ENCODE peak calls at places on chromosomes 13 and 19, in four cellular contexts. H is right cardiac atrium, G is PC-3, D is tibial artery. P is an unnamed sample.

GRCh38 chr19:10884273-10884672 is 12.9 kb downstream of the CARM1 start:
- DNase-seq in H (no peak), G (peak; percentile 65), D (no peak), P (no peak)

GRCh38 chr19:10100163-10100785 is 2.2 kb downstream of the ANGPTL6 start:
- DNase-seq in H (no peak), G (no peak), D (no peak), P (no peak)

GRCh38 chr19:13091400-13092161 is 11.1 kb downstream of the LYL1 start:
- DNase-seq in H (peak; percentile 79), G (no peak), D (peak; percentile 96), P (no peak)

GRCh38 chr13:113742000-113742441 is 17.0 kb upstream of the TMEM255B start:
- DNase-seq in H (peak; percentile 52), G (peak; percentile 67), D (no peak), P (no peak)

GRCh38 chr13:21050288-21051197 is 10.8 kb downstream of the LATS2 start:
- DNase-seq in H (no peak), G (no peak), D (no peak), P (no peak)

GRCh38 chr13:72163671-72164070 is 296.7 kb upstream of the DACH1 start:
- DNase-seq in H (no peak), G (peak; percentile 52), D (no peak), P (no peak)

GRCh38 chr19:50569023-50569697 is 925 bp upstream of the LRRC4B start:
- DNase-seq in H (no peak), G (no peak), D (no peak), P (no peak)

GRCh38 chr13:40152904-40153303 is 497.4 kb downstream of the COG6 start:
- DNase-seq in H (no peak), G (no peak), D (no peak), P (no peak)

GRCh38 chr13:44971656-44972595 is 17.3 kb downstream of the NUFIP1 start:
- DNase-seq in H (no peak), G (no peak), D (no peak), P (no peak)

GRCh38 chr19:33416307-33417215 is 43.1 kb downstream of the CEBPG start:
- DNase-seq in H (peak; percentile 58), G (peak; percentile 77), D (no peak), P (no peak)

GRCh38 chr13:64723735-64724134 is 2506.4 kb downstream of the PCDH9 start:
- DNase-seq in H (no peak), G (peak; percentile 93), D (no peak), P (no peak)

GRCh38 chr13:49997935-49998334 is 1.1 kb downstream of the TRIM13 start:
- DNase-seq in H (no peak), G (peak; percentile 18), D (no peak), P (no peak)

GRCh38 chr13:29758591-29759114 is 91.8 kb downstream of the UBL3 start:
- DNase-seq in H (no peak), G (peak; percentile 91), D (no peak), P (peak; percentile 44)

GRCh38 chr19:31348416-31349159 is 648 bp downstream of the TSHZ3 start:
- DNase-seq in H (no peak), G (no peak), D (no peak), P (no peak)

GRCh38 chr19:35322014-35322413 is 7.0 kb upstream of the CD22 start:
- DNase-seq in H (no peak), G (no peak), D (no peak), P (no peak)

GRCh38 chr19:51712461-51713081 is 11.2 kb downstream of the HAS1 start:
- DNase-seq in H (no peak), G (peak; percentile 85), D (no peak), P (no peak)

GRCh38 chr19:31232871-31233270 is 116.4 kb downstream of the TSHZ3 start:
- DNase-seq in H (no peak), G (peak; percentile 10), D (no peak), P (no peak)

GRCh38 chr13:113854238-113855011 is 9.5 kb downstream of the GAS6 start:
- DNase-seq in H (peak; percentile 26), G (no peak), D (peak; percentile 82), P (no peak)

GRCh38 chr19:31270897-31271568 is 78.2 kb downstream of the TSHZ3 start:
- DNase-seq in H (peak; percentile 53), G (no peak), D (peak; percentile 66), P (no peak)

GRCh38 chr19:35267818-35268545 is 780 bp upstream of the USF2 start:
- DNase-seq in H (peak; percentile 82), G (peak; percentile 66), D (peak; percentile 85), P (peak; percentile 91)

GRCh38 chr13:42876810-42877550 is 95.6 kb downstream of the FAM216B start:
- DNase-seq in H (no peak), G (peak; percentile 68), D (no peak), P (no peak)

GRCh38 chr19:36115453-36116343 is at the start of gene TBCB:
- DNase-seq in H (peak; percentile 88), G (no peak), D (no peak), P (no peak)

GRCh38 chr19:48757089-48757675 is 1.9 kb downstream of the FGF21 start:
- DNase-seq in H (no peak), G (no peak), D (no peak), P (no peak)

GRCh38 chr13:100506154-100506553 is 82.4 kb downstream of the GGACT start:
- DNase-seq in H (no peak), G (no peak), D (no peak), P (no peak)

GRCh38 chr19:57466489-57466888 is 9.5 kb upstream of the VN1R1 start:
- DNase-seq in H (no peak), G (no peak), D (no peak), P (no peak)

GRCh38 chr19:47228168-47228936 is 2.6 kb downstream of the BBC3 start:
- DNase-seq in H (no peak), G (no peak), D (peak; percentile 76), P (peak; percentile 70)

GRCh38 chr13:74978596-74978995 is 503.4 kb downstream of the TBC1D4 start:
- DNase-seq in H (no peak), G (no peak), D (no peak), P (no peak)

GRCh38 chr13:99086149-99086868 is 108.4 kb upstream of the DOCK9 start:
- DNase-seq in H (peak; percentile 52), G (peak; percentile 52), D (peak; percentile 75), P (peak; percentile 44)

GRCh38 chr13:36848228-36848982 is 29.4 kb downstream of the RFXAP start:
- DNase-seq in H (no peak), G (no peak), D (no peak), P (no peak)

GRCh38 chr13:113748101-113748861 is 10.7 kb upstream of the TMEM255B start:
- DNase-seq in H (peak; percentile 67), G (no peak), D (no peak), P (peak; percentile 49)

GRCh38 chr19:48121909-48122371 is 11.3 kb upstream of the PLA2G4C start:
- DNase-seq in H (no peak), G (peak; percentile 65), D (no peak), P (no peak)

GRCh38 chr13:31116224-31116623 is 45.5 kb downstream of the HSPH1 start:
- DNase-seq in H (no peak), G (no peak), D (no peak), P (no peak)

GRCh38 chr19:13726323-13726722 is 38.0 kb upstream of the MRI1 start:
- DNase-seq in H (no peak), G (no peak), D (no peak), P (no peak)

GRCh38 chr13:95281258-95281602 is 20.0 kb downstream of the ABCC4 start:
- DNase-seq in H (no peak), G (no peak), D (no peak), P (no peak)

GRCh38 chr13:95275322-95276118 is 25.7 kb downstream of the ABCC4 start:
- DNase-seq in H (no peak), G (peak; percentile 12), D (no peak), P (no peak)

GRCh38 chr13:95276119-95276505 is 25.1 kb downstream of the ABCC4 start:
- DNase-seq in H (no peak), G (no peak), D (no peak), P (no peak)
- H3K4me1 ChIP-seq in H (peaks cover 4% of the 10 kb centered on the region), G (peaks cover 23% of the 10 kb centered on the region), D (no peaks in the 10 kb centered on the region), P (peaks cover 8% of the 10 kb centered on the region)

GRCh38 chr13:51636349-51636890 is 52.2 kb downstream of the WDFY2 start:
- DNase-seq in H (no peak), G (peak; percentile 72), D (no peak), P (no peak)

GRCh38 chr13:51639171-51639570 is 54.9 kb downstream of the WDFY2 start:
- DNase-seq in H (no peak), G (peak; percentile 37), D (no peak), P (no peak)

GRCh38 chr13:51638497-51638871 is 54.2 kb downstream of the WDFY2 start:
- DNase-seq in H (no peak), G (peak; percentile 90), D (no peak), P (no peak)

GRCh38 chr13:51635137-51635878 is 51.0 kb downstream of the WDFY2 start:
- DNase-seq in H (no peak), G (no peak), D (no peak), P (no peak)

DNA sequence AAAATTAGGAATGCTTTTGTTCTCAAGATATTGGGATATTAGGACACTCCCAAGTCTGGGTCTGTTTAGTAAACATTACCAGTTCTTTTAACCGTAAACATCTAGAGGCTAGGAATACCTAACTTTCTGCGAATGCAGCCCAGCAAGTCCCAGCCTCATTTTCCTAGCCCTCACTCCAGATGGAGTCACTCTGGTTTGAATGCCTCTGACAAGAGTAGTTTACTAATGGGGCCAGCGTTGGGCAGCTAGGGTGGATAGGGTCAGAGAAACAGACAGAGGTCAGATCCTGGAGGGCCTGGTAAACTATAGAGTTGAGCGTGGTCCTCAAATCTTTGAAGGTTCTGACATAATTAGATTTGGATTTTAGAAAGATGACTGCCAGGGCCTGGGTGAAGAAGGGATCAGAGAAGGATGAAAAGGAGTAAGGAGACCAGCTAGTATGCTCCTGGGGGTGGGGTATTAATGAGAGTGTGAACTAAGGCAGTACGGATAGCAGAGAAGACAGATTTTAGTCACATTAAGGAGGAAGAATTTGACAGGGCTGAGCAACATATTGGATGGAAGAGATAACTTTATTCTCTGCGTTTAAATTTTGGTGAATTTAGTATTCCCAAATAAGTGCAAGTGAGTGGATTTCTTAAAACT is 53.7 kb downstream of the WDFY2 start:
- DNase-seq in H (no peak), G (no peak), D (no peak), P (no peak)
- H3K4me1 ChIP-seq in H (peaks cover 3% of the 10 kb centered on the region), G (peaks cover 71% of the 10 kb centered on the region), D (peaks cover 9% of the 10 kb centered on the region), P (peaks cover 20% of the 10 kb centered on the region)

DNA sequence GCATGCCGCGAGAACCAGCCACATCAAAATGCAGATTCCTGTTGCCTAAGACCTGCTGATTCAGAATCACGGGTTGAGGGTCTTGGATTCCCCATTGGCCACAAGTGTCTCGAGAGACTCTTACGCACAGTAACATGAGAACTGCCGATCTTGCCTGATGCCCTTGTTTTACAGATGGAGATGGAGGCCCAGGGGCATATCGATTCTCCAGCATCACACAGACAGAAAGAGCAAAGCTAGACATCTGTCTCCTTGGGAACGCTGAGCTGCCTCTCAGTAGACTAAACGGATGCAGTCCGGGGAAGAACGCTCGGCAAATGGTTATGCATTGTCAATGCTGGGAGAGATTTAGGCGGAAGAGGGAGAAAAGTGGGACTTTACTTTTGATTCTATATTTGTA is 5.4 kb downstream of the NLRP12 start:
- DNase-seq in H (no peak), G (no peak), D (no peak), P (no peak)
- H3K4me1 ChIP-seq in H (no peaks in the 10 kb centered on the region), G (no peaks in the 10 kb centered on the region), D (no peaks in the 10 kb centered on the region), P (no peaks in the 10 kb centered on the region)

GRCh38 chr13:110472904-110473563 is 88.5 kb downstream of the RAB20 start:
- DNase-seq in H (no peak), G (no peak), D (no peak), P (no peak)

GRCh38 chr13:110475550-110476219 is 85.8 kb downstream of the RAB20 start:
- DNase-seq in H (no peak), G (no peak), D (no peak), P (no peak)

GRCh38 chr13:110474713-110475112 is 86.8 kb downstream of the RAB20 start:
- DNase-seq in H (no peak), G (no peak), D (no peak), P (no peak)

GRCh38 chr13:110476220-110476617 is 85.3 kb downstream of the RAB20 start:
- DNase-seq in H (no peak), G (no peak), D (no peak), P (no peak)

GRCh38 chr13:110475117-110475516 is 86.4 kb downstream of the RAB20 start:
- DNase-seq in H (no peak), G (no peak), D (no peak), P (no peak)
- H3K4me1 ChIP-seq in H (no peaks in the 10 kb centered on the region), G (no peaks in the 10 kb centered on the region), D (peaks cover 11% of the 10 kb centered on the region), P (no peaks in the 10 kb centered on the region)

P was measured in pancreas.